ENCODE peak calls at places on chromosomes 4 and X, in seven cellular contexts. W is activated naive CD4-positive, alpha-beta T cell treated with anti-CD3 and anti-CD28 coated beads for 36 hours; F is D341Med; H is DMS153; O is GM19239; L is brain microvascular endothelial cell; B is stimulated activated CD4-positive, alpha-beta T cell treated with anti-CD3 and anti-CD28 coated beads, Interleukin-1b, Interleukin-23, amount 100 ng/mL, for 1 hour. S is an unnamed sample.

GRCh38 chrX:372856-373640 is 13.7 kb downstream of the PPP2R3B start:
- DNase-seq in W (no peak), F (no peak), H (no peak), O (no peak), L (no peak), B (no peak), S (no peak)

GRCh38 chr4:38179690-38180299 is 219.6 kb downstream of the PTTG2 start:
- DNase-seq in W (peak), F (peak), H (peak), O (peak), L (peak), B (peak), S (peak)

GRCh38 chr4:31442236-31442635 is 722.1 kb downstream of the PCDH7 start:
- DNase-seq in W (no peak), F (no peak), H (no peak), O (no peak), L (no peak), B (no peak), S (peak)

GRCh38 chrX:69000857-69001256 is 164.4 kb downstream of the PJA1 start:
- DNase-seq in W (no peak), F (no peak), H (no peak), O (no peak), L (no peak), B (no peak), S (no peak)

GRCh38 chr4:82217986-82218715 is 155.6 kb downstream of the HNRNPD start:
- DNase-seq in W (peak), F (peak), H (peak), O (no peak), L (no peak), B (no peak), S (peak)

GRCh38 chrX:29090811-29091210 is 503.6 kb downstream of the IL1RAPL1 start:
- DNase-seq in W (no peak), F (no peak), H (no peak), O (no peak), L (no peak), B (no peak), S (no peak)

GRCh38 chr4:65665951-65666523 is 4.3 kb downstream of the EPHA5 start:
- DNase-seq in W (no peak), F (no peak), H (peak), O (no peak), L (no peak), B (no peak), S (no peak)

GRCh38 chrX:9829308-9830267 is 43.4 kb downstream of the SHROOM2 start:
- DNase-seq in W (peak), F (no peak), H (no peak), O (peak), L (peak), B (no peak), S (no peak)

GRCh38 chr4:76002176-76002575 is 5.1 kb downstream of the CXCL9 start:
- DNase-seq in W (no peak), F (no peak), H (no peak), O (no peak), L (no peak), B (no peak), S (peak)

GRCh38 chr4:119207051-119207450 is 5.5 kb upstream of the USP53 start:
- DNase-seq in W (no peak), F (no peak), H (no peak), O (no peak), L (peak), B (no peak), S (no peak)

S was measured in erythroblast.